ENCODE peak calls at places on chromosomes 2 and 18, in five cellular contexts. One of them, this sample, is unnamed.

GRCh38 chr2:149701241-149701640 is 113.7 kb upstream of the MMADHC start:
- DNase-seq in CD8-positive, alpha-beta T cell: no peak
- DNase-seq in BJ: no peak
- DNase-seq in endodermal cell: no peak
- DNase-seq in epithelial cell of esophagus: no peak
- DNase-seq in this sample: no peak

GRCh38 chr2:545228-545627 is 132.0 kb downstream of the TMEM18 start:
- DNase-seq in CD8-positive, alpha-beta T cell: no peak
- DNase-seq in BJ: no peak
- DNase-seq in endodermal cell: no peak
- DNase-seq in epithelial cell of esophagus: no peak
- DNase-seq in this sample: no peak

GRCh38 chr2:138874251-138874650 is 94.1 kb upstream of the NXPH2 start:
- DNase-seq in CD8-positive, alpha-beta T cell: no peak
- DNase-seq in BJ: no peak
- DNase-seq in endodermal cell: no peak
- DNase-seq in epithelial cell of esophagus: no peak
- DNase-seq in this sample: no peak

GRCh38 chr2:206518997-206519396 is 75.7 kb downstream of the ADAM23 start:
- DNase-seq in CD8-positive, alpha-beta T cell: no peak
- DNase-seq in BJ: no peak
- DNase-seq in endodermal cell: no peak
- DNase-seq in epithelial cell of esophagus: no peak
- DNase-seq in this sample: no peak

GRCh38 chr2:101787097-101787496 is 89.6 kb downstream of the MAP4K4 start:
- DNase-seq in CD8-positive, alpha-beta T cell: no peak
- DNase-seq in BJ: no peak
- DNase-seq in endodermal cell: no peak
- DNase-seq in epithelial cell of esophagus: no peak
- DNase-seq in this sample: no peak

GRCh38 chr2:152646775-152647174 is 70.5 kb downstream of the PRPF40A start:
- DNase-seq in CD8-positive, alpha-beta T cell: no peak
- DNase-seq in BJ: peak
- DNase-seq in endodermal cell: no peak
- DNase-seq in epithelial cell of esophagus: peak
- DNase-seq in this sample: no peak

GRCh38 chr2:219689676-219690628 is 62.5 kb downstream of the SLC4A3 start:
- DNase-seq in CD8-positive, alpha-beta T cell: peak
- DNase-seq in BJ: no peak
- DNase-seq in endodermal cell: peak
- DNase-seq in epithelial cell of esophagus: peak
- DNase-seq in this sample: no peak

GRCh38 chr2:54678719-54679118 is 44.7 kb upstream of the EML6 start:
- DNase-seq in CD8-positive, alpha-beta T cell: no peak
- DNase-seq in BJ: no peak
- DNase-seq in endodermal cell: no peak
- DNase-seq in epithelial cell of esophagus: no peak
- DNase-seq in this sample: no peak

GRCh38 chr2:73716518-73717250 is 20.5 kb downstream of the TPRKB start:
- DNase-seq in CD8-positive, alpha-beta T cell: no peak
- DNase-seq in BJ: no peak
- DNase-seq in endodermal cell: no peak
- DNase-seq in epithelial cell of esophagus: no peak
- DNase-seq in this sample: no peak

GRCh38 chr2:10265328-10266132 is 37.2 kb upstream of the HPCAL1 start:
- DNase-seq in CD8-positive, alpha-beta T cell: no peak
- DNase-seq in BJ: no peak
- DNase-seq in endodermal cell: peak
- DNase-seq in epithelial cell of esophagus: no peak
- DNase-seq in this sample: no peak

GRCh38 chr2:1990724-1991123 is 246.4 kb upstream of the PXDN start:
- DNase-seq in CD8-positive, alpha-beta T cell: no peak
- DNase-seq in BJ: no peak
- DNase-seq in endodermal cell: peak
- DNase-seq in epithelial cell of esophagus: no peak
- DNase-seq in this sample: peak

GRCh38 chr2:241413929-241414580 is 58.0 kb downstream of the FARP2 start:
- DNase-seq in CD8-positive, alpha-beta T cell: no peak
- DNase-seq in BJ: no peak
- DNase-seq in endodermal cell: no peak
- DNase-seq in epithelial cell of esophagus: peak
- DNase-seq in this sample: no peak

GRCh38 chr2:127064642-127065250 is 42.2 kb downstream of the BIN1 start:
- DNase-seq in CD8-positive, alpha-beta T cell: peak
- DNase-seq in BJ: peak
- DNase-seq in endodermal cell: peak
- DNase-seq in epithelial cell of esophagus: peak
- DNase-seq in this sample: peak

GRCh38 chr2:140882671-140883620 is 1247.9 kb downstream of the LRP1B start:
- DNase-seq in CD8-positive, alpha-beta T cell: no peak
- DNase-seq in BJ: no peak
- DNase-seq in endodermal cell: no peak
- DNase-seq in epithelial cell of esophagus: no peak
- DNase-seq in this sample: no peak

GRCh38 chr2:115183144-115183543 is 740.7 kb downstream of the DPP10 start:
- DNase-seq in CD8-positive, alpha-beta T cell: no peak
- DNase-seq in BJ: no peak
- DNase-seq in endodermal cell: peak
- DNase-seq in epithelial cell of esophagus: no peak
- DNase-seq in this sample: no peak

GRCh38 chr2:46187112-46187618 is 110.0 kb upstream of the EPAS1 start:
- DNase-seq in CD8-positive, alpha-beta T cell: no peak
- DNase-seq in BJ: peak
- DNase-seq in endodermal cell: peak
- DNase-seq in epithelial cell of esophagus: no peak
- DNase-seq in this sample: peak

GRCh38 chr2:220219371-220219770 is 591.9 kb downstream of the SLC4A3 start:
- DNase-seq in CD8-positive, alpha-beta T cell: no peak
- DNase-seq in BJ: no peak
- DNase-seq in endodermal cell: no peak
- DNase-seq in epithelial cell of esophagus: peak
- DNase-seq in this sample: no peak

GRCh38 chr2:230987137-230988020 is 8.5 kb upstream of the SPATA3 start:
- DNase-seq in CD8-positive, alpha-beta T cell: peak
- DNase-seq in BJ: no peak
- DNase-seq in endodermal cell: peak
- DNase-seq in epithelial cell of esophagus: peak
- DNase-seq in this sample: peak

GRCh38 chr2:85698880-85699254 is 4.7 kb downstream of the GNLY start:
- DNase-seq in CD8-positive, alpha-beta T cell: no peak
- DNase-seq in BJ: no peak
- DNase-seq in endodermal cell: no peak
- DNase-seq in epithelial cell of esophagus: no peak
- DNase-seq in this sample: no peak

GRCh38 chr2:105394951-105395611 is 3.8 kb downstream of the FHL2 start:
- DNase-seq in CD8-positive, alpha-beta T cell: no peak
- DNase-seq in BJ: no peak
- DNase-seq in endodermal cell: no peak
- DNase-seq in epithelial cell of esophagus: no peak
- DNase-seq in this sample: no peak

GRCh38 chr2:105397959-105398521 is 811 bp downstream of the FHL2 start:
- DNase-seq in CD8-positive, alpha-beta T cell: no peak
- DNase-seq in BJ: no peak
- DNase-seq in endodermal cell: no peak
- DNase-seq in epithelial cell of esophagus: no peak
- DNase-seq in this sample: no peak

GRCh38 chr2:105397025-105397722 is 1.7 kb downstream of the FHL2 start:
- DNase-seq in CD8-positive, alpha-beta T cell: no peak
- DNase-seq in BJ: no peak
- DNase-seq in endodermal cell: no peak
- DNase-seq in epithelial cell of esophagus: peak
- DNase-seq in this sample: no peak

GRCh38 chr2:105395691-105396090 is 3.2 kb downstream of the FHL2 start:
- DNase-seq in CD8-positive, alpha-beta T cell: no peak
- DNase-seq in BJ: no peak
- DNase-seq in endodermal cell: no peak
- DNase-seq in epithelial cell of esophagus: no peak
- DNase-seq in this sample: no peak

GRCh38 chr2:105396254-105397024 is 2.4 kb downstream of the FHL2 start:
- DNase-seq in CD8-positive, alpha-beta T cell: no peak
- DNase-seq in BJ: peak
- DNase-seq in endodermal cell: no peak
- DNase-seq in epithelial cell of esophagus: peak
- DNase-seq in this sample: peak
- H3K4me3 ChIP-seq in CD8-positive, alpha-beta T cell: no peak
- H3K4me3 ChIP-seq in BJ: peak
- H3K4me3 ChIP-seq in endodermal cell: no peak
- H3K4me3 ChIP-seq in epithelial cell of esophagus: peak
- H3K4me3 ChIP-seq in this sample: no peak

DNA sequence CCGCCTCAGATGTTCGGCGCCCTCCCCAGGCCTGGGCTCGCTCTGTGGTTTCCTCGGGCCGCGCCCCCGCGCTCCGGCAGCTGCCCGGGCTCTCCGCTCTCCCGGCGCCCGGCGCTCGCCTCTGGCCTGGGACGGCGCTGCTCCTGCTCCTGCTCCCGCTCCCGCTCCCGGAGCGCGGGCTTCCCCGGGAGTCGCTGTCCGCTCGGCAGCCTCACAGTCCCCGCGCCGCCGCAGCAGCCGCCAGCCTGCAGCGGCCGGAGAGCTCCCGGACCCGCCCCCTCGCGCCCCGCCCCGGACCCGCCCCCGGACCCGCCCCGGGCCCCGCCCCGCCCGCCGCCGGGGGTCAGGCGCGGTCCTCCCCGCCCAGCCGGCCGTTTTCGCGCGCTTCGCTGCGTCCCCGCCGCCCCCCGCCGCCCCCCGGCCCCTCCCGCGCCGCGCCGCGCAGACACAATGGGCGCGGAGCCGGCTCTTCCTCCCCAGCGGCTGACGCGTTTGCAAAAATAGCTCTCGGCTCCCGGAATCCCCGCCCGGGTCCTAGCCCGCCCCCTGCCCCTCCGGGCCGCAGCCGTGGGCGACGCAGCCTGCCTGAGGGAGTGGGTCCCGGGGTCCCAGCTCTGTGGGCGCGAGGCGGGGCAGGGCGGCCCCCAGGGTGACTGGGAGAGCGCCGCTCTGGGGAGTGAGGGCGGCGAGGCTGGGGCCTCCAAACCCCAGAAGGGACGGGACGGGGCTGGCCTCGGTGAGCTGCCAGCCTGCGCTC is at the start of gene ARL4C:
- DNase-seq in CD8-positive, alpha-beta T cell: peak
- DNase-seq in BJ: no peak
- DNase-seq in endodermal cell: peak
- DNase-seq in epithelial cell of esophagus: peak
- DNase-seq in this sample: peak
- TF ChIP-seq CTCF in CD8-positive, alpha-beta T cell: no peak
- TF ChIP-seq CTCF in BJ: no peak
- TF ChIP-seq CTCF in endodermal cell: no peak
- TF ChIP-seq CTCF in epithelial cell of esophagus: no peak
- TF ChIP-seq CTCF in this sample: no peak

GRCh38 chr2:120405769-120406119 is 59.8 kb downstream of the INHBB start:
- DNase-seq in CD8-positive, alpha-beta T cell: no peak
- DNase-seq in BJ: no peak
- DNase-seq in endodermal cell: peak
- DNase-seq in epithelial cell of esophagus: no peak
- DNase-seq in this sample: peak

GRCh38 chr2:120403261-120403660 is 57.3 kb downstream of the INHBB start:
- DNase-seq in CD8-positive, alpha-beta T cell: no peak
- DNase-seq in BJ: no peak
- DNase-seq in endodermal cell: no peak
- DNase-seq in epithelial cell of esophagus: no peak
- DNase-seq in this sample: no peak

GRCh38 chr2:120404941-120405768 is 59.2 kb downstream of the INHBB start:
- DNase-seq in CD8-positive, alpha-beta T cell: no peak
- DNase-seq in BJ: no peak
- DNase-seq in endodermal cell: peak
- DNase-seq in epithelial cell of esophagus: no peak
- DNase-seq in this sample: no peak

GRCh38 chr2:120403676-120404075 is 57.7 kb downstream of the INHBB start:
- DNase-seq in CD8-positive, alpha-beta T cell: no peak
- DNase-seq in BJ: no peak
- DNase-seq in endodermal cell: peak
- DNase-seq in epithelial cell of esophagus: no peak
- DNase-seq in this sample: no peak

GRCh38 chr2:120404274-120404673 is 58.3 kb downstream of the INHBB start:
- DNase-seq in CD8-positive, alpha-beta T cell: no peak
- DNase-seq in BJ: no peak
- DNase-seq in endodermal cell: no peak
- DNase-seq in epithelial cell of esophagus: no peak
- DNase-seq in this sample: no peak
- H3K4me3 ChIP-seq in CD8-positive, alpha-beta T cell: no peak
- H3K4me3 ChIP-seq in BJ: no peak
- H3K4me3 ChIP-seq in endodermal cell: no peak
- H3K4me3 ChIP-seq in epithelial cell of esophagus: no peak
- H3K4me3 ChIP-seq in this sample: no peak

DNA sequence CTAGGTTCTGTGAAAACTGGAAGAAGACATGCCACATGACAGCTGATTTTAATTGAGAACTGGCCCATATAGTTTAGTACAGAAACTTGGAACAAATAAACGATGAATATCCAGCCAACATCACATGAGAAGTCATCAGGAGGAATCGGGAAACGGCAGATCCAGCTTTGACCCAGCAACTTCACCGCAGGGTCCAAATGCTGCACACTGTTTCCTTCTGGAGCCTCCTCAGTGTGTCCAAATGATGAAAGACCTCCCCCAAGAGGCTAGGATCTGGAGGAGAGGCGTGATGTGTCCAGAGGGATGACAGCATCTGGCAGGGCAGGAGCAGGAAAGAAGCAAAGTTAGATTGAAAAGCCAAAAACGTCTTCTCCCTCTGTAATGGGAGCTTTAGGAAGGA is 75.5 kb downstream of the COPS8 start:
- DNase-seq in CD8-positive, alpha-beta T cell: no peak
- DNase-seq in BJ: no peak
- DNase-seq in endodermal cell: no peak
- DNase-seq in epithelial cell of esophagus: no peak
- DNase-seq in this sample: no peak
- TF ChIP-seq CTCF in CD8-positive, alpha-beta T cell: no peak
- TF ChIP-seq CTCF in BJ: no peak
- TF ChIP-seq CTCF in endodermal cell: no peak
- TF ChIP-seq CTCF in epithelial cell of esophagus: no peak
- TF ChIP-seq CTCF in this sample: no peak

DNA sequence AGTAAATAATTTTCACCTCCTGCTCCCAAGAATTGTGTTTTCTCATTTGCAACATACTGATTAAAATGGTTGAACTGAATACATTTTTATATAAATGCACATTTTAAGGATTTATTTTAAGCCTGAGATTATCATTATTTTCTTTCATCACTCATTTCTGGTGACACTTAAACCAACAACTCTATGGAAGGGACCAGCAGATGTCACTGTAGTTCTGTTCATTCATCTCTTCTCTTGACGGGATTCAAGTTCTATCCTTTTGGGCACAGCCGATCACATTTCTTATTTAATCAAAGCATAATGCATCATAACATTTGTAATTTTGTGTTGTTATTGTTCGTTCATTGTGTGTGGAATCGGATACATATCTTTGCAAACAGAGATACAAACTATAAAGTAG is 417.9 kb downstream of the HRH4 start:
- DNase-seq in CD8-positive, alpha-beta T cell: no peak
- DNase-seq in BJ: no peak
- DNase-seq in endodermal cell: no peak
- DNase-seq in epithelial cell of esophagus: peak
- DNase-seq in this sample: no peak
- H3K4me3 ChIP-seq in CD8-positive, alpha-beta T cell: no peak
- H3K4me3 ChIP-seq in BJ: no peak
- H3K4me3 ChIP-seq in endodermal cell: no peak
- H3K4me3 ChIP-seq in epithelial cell of esophagus: no peak
- H3K4me3 ChIP-seq in this sample: no peak

GRCh38 chr2:145680276-145680675 is 1160.4 kb upstream of the ZEB2 start:
- DNase-seq in CD8-positive, alpha-beta T cell: no peak
- DNase-seq in BJ: no peak
- DNase-seq in endodermal cell: no peak
- DNase-seq in epithelial cell of esophagus: no peak
- DNase-seq in this sample: no peak
- TF ChIP-seq CTCF in CD8-positive, alpha-beta T cell: no peak
- TF ChIP-seq CTCF in BJ: no peak
- TF ChIP-seq CTCF in endodermal cell: peak
- TF ChIP-seq CTCF in epithelial cell of esophagus: no peak
- TF ChIP-seq CTCF in this sample: no peak

GRCh38 chr2:185745864-185746859 is 7.6 kb downstream of the FSIP2 start:
- DNase-seq in CD8-positive, alpha-beta T cell: no peak
- DNase-seq in BJ: no peak
- DNase-seq in endodermal cell: no peak
- DNase-seq in epithelial cell of esophagus: peak
- DNase-seq in this sample: no peak
- H3K4me3 ChIP-seq in CD8-positive, alpha-beta T cell: no peak
- H3K4me3 ChIP-seq in BJ: no peak
- H3K4me3 ChIP-seq in endodermal cell: no peak
- H3K4me3 ChIP-seq in epithelial cell of esophagus: no peak
- H3K4me3 ChIP-seq in this sample: no peak